ENCODE peak calls at places on chromosomes 13 and 19, in six cellular contexts. K is epithelial cell of esophagus, J is omental fat pad, P is HL-60, N is fibroblast of lung, W is progenitor cell of endocrine pancreas. B is an unnamed sample.

GRCh38 chr13:69178000-69178399 is 929.6 kb upstream of the ATXN8OS start:
- DNase-seq in K (no peak), J (no peak), P (no peak), N (no peak), W (no peak), B (no peak)

GRCh38 chr19:48253999-48254398 is 1.7 kb downstream of the CARD8 start:
- DNase-seq in K (no peak), J (no peak), P (no peak), N (no peak), W (no peak), B (no peak)

GRCh38 chr13:50715402-50716146 is 127.9 kb downstream of the DLEU7 start:
- DNase-seq in K (no peak), J (no peak), P (peak; percentile 98), N (no peak), W (no peak), B (no peak)

GRCh38 chr13:101915333-101915732 is 462.9 kb downstream of the ITGBL1 start:
- DNase-seq in K (no peak), J (no peak), P (no peak), N (no peak), W (no peak), B (no peak)

GRCh38 chr13:48595330-48596127 is 58.2 kb upstream of the CYSLTR2 start:
- DNase-seq in K (peak; percentile 81), J (no peak), P (peak; percentile 89), N (peak; percentile 82), W (peak; percentile 13), B (no peak)

GRCh38 chr13:93169980-93170379 is 56.6 kb upstream of the GPC6 start:
- DNase-seq in K (peak; percentile 100), J (no peak), P (no peak), N (peak; percentile 47), W (no peak), B (no peak)

GRCh38 chr13:99467764-99468163 is 33.5 kb upstream of the TM9SF2 start:
- DNase-seq in K (peak; percentile 65), J (no peak), P (no peak), N (peak; percentile 43), W (no peak), B (no peak)

GRCh38 chr13:97259787-97260641 is 37.9 kb downstream of the MBNL2 start:
- DNase-seq in K (peak; percentile 40), J (no peak), P (no peak), N (peak; percentile 74), W (no peak), B (no peak)

GRCh38 chr19:20397292-20397691 is 168.3 kb downstream of the ZNF737 start:
- DNase-seq in K (no peak), J (no peak), P (no peak), N (peak; percentile 3), W (no peak), B (no peak)

GRCh38 chr19:51573331-51573730 is 2.2 kb downstream of the ZNF175 start:
- DNase-seq in K (no peak), J (no peak), P (no peak), N (no peak), W (no peak), B (no peak)

GRCh38 chr13:74061939-74062595 is 72.1 kb downstream of the KLF12 start:
- DNase-seq in K (no peak), J (no peak), P (no peak), N (peak; percentile 50), W (no peak), B (no peak)

GRCh38 chr13:36157475-36157874 is 26.3 kb upstream of the DCLK1 start:
- DNase-seq in K (no peak), J (no peak), P (no peak), N (no peak), W (no peak), B (no peak)

GRCh38 chr13:106210327-106210726 is 325.1 kb downstream of the EFNB2 start:
- DNase-seq in K (no peak), J (no peak), P (no peak), N (no peak), W (no peak), B (no peak)

GRCh38 chr19:33697766-33698165 is 76.0 kb downstream of the CHST8 start:
- DNase-seq in K (no peak), J (no peak), P (no peak), N (no peak), W (no peak), B (no peak)

GRCh38 chr19:40703029-40703755 is 12.7 kb upstream of the NUMBL start:
- DNase-seq in K (no peak), J (no peak), P (no peak), N (no peak), W (no peak), B (no peak)

GRCh38 chr19:40704491-40705361 is 12.0 kb downstream of the COQ8B start:
- DNase-seq in K (no peak), J (no peak), P (no peak), N (no peak), W (no peak), B (no peak)

GRCh38 chr19:40700083-40700482 is 9.6 kb upstream of the NUMBL start:
- DNase-seq in K (no peak), J (no peak), P (no peak), N (no peak), W (no peak), B (no peak)

GRCh38 chr19:40701758-40702157 is 11.3 kb upstream of the NUMBL start:
- DNase-seq in K (no peak), J (no peak), P (no peak), N (no peak), W (no peak), B (no peak)

GRCh38 chr19:40702337-40703012 is 12.0 kb upstream of the NUMBL start:
- DNase-seq in K (peak; percentile 73), J (no peak), P (no peak), N (peak; percentile 30), W (peak; percentile 35), B (no peak)
- TF ChIP-seq CTCF in K (peak; percentile 67), J (no peak), P (no peak), N (peak; percentile 56), W (peak; percentile 55), B (no peak)

GRCh38 chr19:1173845-1174809 is at the start of gene SBNO2:
- DNase-seq in K (peak; percentile 90), J (peak; percentile 83), P (peak; percentile 87), N (peak; percentile 89), W (peak; percentile 89), B (peak; percentile 82)

GRCh38 chr19:1173160-1173844 is 766 bp downstream of the SBNO2 start:
- DNase-seq in K (no peak), J (no peak), P (peak; percentile 28), N (no peak), W (no peak), B (peak; percentile 56)

GRCh38 chr19:1175020-1175419 is 952 bp upstream of the SBNO2 start:
- DNase-seq in K (no peak), J (no peak), P (no peak), N (no peak), W (no peak), B (peak; percentile 29)

GRCh38 chr19:1181606-1182005 is 7.5 kb upstream of the SBNO2 start:
- DNase-seq in K (peak; percentile 83), J (no peak), P (no peak), N (no peak), W (no peak), B (no peak)

GRCh38 chr19:1177322-1178114 is 3.5 kb upstream of the SBNO2 start:
- DNase-seq in K (peak; percentile 97), J (no peak), P (peak; percentile 64), N (peak; percentile 94), W (no peak), B (no peak)
- TF ChIP-seq CTCF in K (peak; percentile 47), J (no peak), P (no peak), N (peak; percentile 19), W (no peak), B (no peak)

DNA sequence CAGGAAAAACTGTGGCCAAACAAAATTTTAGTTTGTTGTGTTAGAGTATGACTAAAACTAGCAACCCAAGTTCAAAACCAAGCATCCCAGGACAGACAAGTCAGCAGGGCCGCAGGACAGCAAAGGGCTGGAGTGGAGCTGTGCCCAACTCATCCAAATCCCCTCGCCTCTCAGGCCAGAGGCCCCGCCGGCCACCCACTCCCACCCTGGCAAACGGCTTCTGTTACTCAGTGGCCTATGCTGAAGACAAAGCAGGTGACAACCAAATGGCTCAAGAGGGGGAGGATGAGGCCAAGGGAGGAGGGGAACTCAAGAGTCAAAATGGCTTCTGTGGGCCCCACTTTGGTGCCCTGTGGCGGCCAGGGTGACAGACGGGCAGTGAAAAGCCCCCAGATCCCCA is 69.7 kb downstream of the SLC7A1 start:
- DNase-seq in K (no peak), J (no peak), P (no peak), N (no peak), W (no peak), B (no peak)
- TF ChIP-seq CTCF in K (no peak), J (no peak), P (no peak), N (no peak), W (no peak), B (no peak)

GRCh38 chr13:95564948-95565347 is 12.4 kb downstream of the CLDN10 start:
- DNase-seq in K (peak; percentile 79), J (no peak), P (no peak), N (peak; percentile 57), W (no peak), B (no peak)

GRCh38 chr13:95560387-95560786 is 7.9 kb downstream of the CLDN10 start:
- DNase-seq in K (no peak), J (no peak), P (no peak), N (no peak), W (no peak), B (no peak)

GRCh38 chr13:95568131-95568530 is 15.6 kb downstream of the CLDN10 start:
- DNase-seq in K (no peak), J (no peak), P (no peak), N (no peak), W (no peak), B (no peak)

GRCh38 chr13:95559100-95559499 is 6.6 kb downstream of the CLDN10 start:
- DNase-seq in K (peak; percentile 52), J (no peak), P (no peak), N (no peak), W (no peak), B (no peak)

DNA sequence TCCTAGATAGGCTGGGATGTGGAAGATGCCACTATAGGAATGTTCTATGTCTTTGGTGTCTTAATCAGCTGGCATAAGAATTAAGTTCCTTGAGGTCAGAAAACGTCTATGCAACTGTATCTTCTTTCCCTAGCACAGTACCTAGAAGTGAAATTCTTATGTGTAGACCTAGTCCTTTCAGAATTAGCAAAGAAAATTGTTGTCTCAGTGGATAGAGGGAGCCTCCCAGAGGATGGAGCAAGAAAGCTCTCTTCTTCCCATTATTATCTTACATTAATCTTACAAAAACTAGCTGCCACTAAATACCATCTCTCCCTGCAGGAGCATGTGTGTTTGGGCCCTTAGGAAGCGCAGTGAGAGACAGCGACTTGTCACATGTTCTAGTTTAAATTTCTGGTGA is 11.6 kb downstream of the CLDN10 start:
- DNase-seq in K (no peak), J (no peak), P (no peak), N (peak; percentile 17), W (no peak), B (no peak)
- TF ChIP-seq CTCF in K (peak; percentile 24), J (no peak), P (no peak), N (no peak), W (no peak), B (no peak)

B was measured in mesothelial cell of epicardium.